ENCODE peak calls at places on chromosomes 1 and 21, in four cellular contexts. N is ovary, H is vagina, F is right atrium auricular region. B is an unnamed sample.

GRCh38 chr1:53128401-53128800 is 14.0 kb downstream of the SLC1A7 start:
- DNase-seq in N (no peak), H (no peak), F (no peak), B (no peak)

GRCh38 chr1:30952098-30952497 is 43.5 kb upstream of the SDC3 start:
- DNase-seq in N (no peak), F (no peak), H (no peak), B (no peak)

GRCh38 chr1:28933277-28933676 is 18.9 kb downstream of the EPB41 start:
- DNase-seq in F (no peak), H (no peak), N (no peak), B (no peak)

GRCh38 chr1:161726631-161727342 is 5.4 kb downstream of the FCRLB start:
- DNase-seq in F (peak; percentile 83), N (peak; percentile 88), H (no peak), B (peak; percentile 87)

GRCh38 chr1:101314244-101314643 is 77.4 kb downstream of the S1PR1 start:
- DNase-seq in F (no peak), H (no peak), N (no peak), B (no peak)

GRCh38 chr21:38315155-38315554 is 58.4 kb downstream of the KCNJ15 start:
- DNase-seq in N (no peak), F (no peak), H (no peak), B (no peak)

GRCh38 chr1:229249854-229250644 is 20.9 kb upstream of the RAB4A start:
- DNase-seq in F (no peak), H (no peak), N (no peak), B (no peak)

GRCh38 chr21:38476385-38476784 is 21.9 kb downstream of the ERG start:
- DNase-seq in H (no peak), F (no peak), N (no peak), B (no peak)

GRCh38 chr1:166270476-166271150 is 103.8 kb upstream of the FAM78B start:
- DNase-seq in N (no peak), F (no peak), H (no peak), B (no peak)

GRCh38 chr1:18484276-18484675 is 3.5 kb downstream of the KLHDC7A start:
- DNase-seq in F (no peak), H (no peak), N (no peak), B (no peak)

DNA sequence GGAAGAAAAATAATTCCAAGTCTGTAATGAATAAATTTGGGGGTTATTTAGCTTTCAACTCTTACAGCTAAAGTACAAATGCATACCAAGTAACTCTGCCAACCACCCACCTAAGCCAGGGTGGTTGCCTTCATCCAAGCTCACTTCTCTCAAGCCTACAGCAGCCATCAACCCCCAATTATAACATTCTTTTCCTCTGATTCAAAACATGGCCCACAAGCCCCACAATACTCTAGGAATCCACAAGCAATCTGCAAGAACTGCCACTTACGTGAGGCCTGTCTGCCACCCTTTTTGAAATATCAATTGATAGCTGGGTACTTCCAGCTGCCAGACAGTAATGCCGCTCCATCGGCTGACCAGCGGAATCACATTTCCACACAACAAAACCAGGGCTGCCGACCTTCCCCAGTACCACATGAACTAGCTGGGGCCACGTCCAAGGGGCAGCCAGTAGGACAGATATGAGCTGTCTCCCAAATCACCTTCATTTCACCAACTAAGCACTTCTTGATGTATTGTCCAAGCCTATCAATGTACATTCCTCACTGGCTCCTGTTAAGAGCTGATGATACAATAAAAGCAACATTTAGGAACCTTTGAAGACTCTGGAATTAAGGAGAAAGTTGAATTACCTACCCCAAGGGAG is 3.2 kb downstream of the LBR start:
- DNase-seq in N (no peak), H (no peak), F (no peak), B (no peak)
- H3K4me3 ChIP-seq in N (no peak overlapping the region), H (no peak overlapping the region), F (no peak overlapping the region), B (no peak overlapping the region)

GRCh38 chr1:67749844-67750689 is 65.1 kb downstream of the GADD45A start:
- DNase-seq in F (no peak), H (no peak), N (peak; percentile 24), B (no peak)
- TF ChIP-seq CTCF in F (no peak), H (no peak), N (no peak), B (no peak)

GRCh38 chr1:203650012-203650836 is 23.6 kb downstream of the ATP2B4 start:
- DNase-seq in H (no peak), N (peak; percentile 74), F (no peak), B (peak; percentile 65)
- H3K4me3 ChIP-seq in H (peak overlapping the region; percentile 29), N (peak overlapping the region; percentile 34), F (no peak overlapping the region), B (peak overlapping the region; percentile 17)

GRCh38 chr1:24642481-24643361 is at the start of gene SRRM1:
- DNase-seq in F (peak; percentile 100), H (peak; percentile 100), N (peak; percentile 99), B (peak; percentile 99)
- TF ChIP-seq CTCF in F (no peak), H (no peak), N (peak; percentile 14), B (no peak)

DNA sequence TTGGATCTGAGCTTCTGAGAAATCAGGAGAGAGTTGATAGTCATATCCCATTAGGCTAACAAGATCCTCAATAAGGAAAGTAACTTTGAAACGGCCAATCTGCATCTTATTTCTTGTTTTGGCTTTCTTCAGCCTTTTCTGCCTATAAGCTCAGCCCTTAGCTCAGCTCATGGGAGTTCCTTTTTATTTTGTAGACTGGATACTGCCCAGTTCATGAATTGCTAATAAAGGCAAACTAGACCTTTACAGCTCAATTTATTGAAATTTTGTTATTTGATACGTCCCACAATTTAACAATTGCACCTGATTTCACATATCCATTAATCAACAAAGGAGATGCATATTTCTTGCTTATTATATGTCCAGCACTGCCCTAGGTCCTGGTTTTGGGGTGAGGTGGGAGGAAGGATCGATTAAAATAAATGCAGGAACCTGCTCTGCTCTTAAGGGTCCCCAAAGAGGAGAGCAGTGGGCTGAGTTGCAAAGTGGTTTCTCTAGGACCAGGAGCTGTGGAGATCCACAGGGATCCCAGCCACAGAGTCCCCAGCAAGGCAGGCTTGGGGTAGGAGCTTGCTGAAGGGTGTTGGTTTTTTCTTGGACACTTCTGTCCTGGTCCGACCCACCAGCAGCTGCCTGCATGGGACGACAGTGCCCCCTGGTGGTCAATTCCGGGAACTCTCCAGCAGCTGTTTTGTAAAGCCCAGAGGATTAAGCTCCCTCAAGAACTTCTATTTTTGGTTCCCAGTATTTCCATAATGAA is 22.9 kb downstream of the NENF start:
- DNase-seq in F (peak; percentile 95), H (no peak), N (peak; percentile 91), B (peak; percentile 93)
- H3K4me3 ChIP-seq in F (no peak overlapping the region), H (no peak overlapping the region), N (no peak overlapping the region), B (peak overlapping the region; percentile 54)

GRCh38 chr21:21750124-21750825 is 752.1 kb downstream of the NCAM2 start:
- DNase-seq in F (no peak), H (no peak), N (no peak), B (no peak)

GRCh38 chr21:21751286-21751685 is 753.1 kb downstream of the NCAM2 start:
- DNase-seq in F (no peak), H (no peak), N (no peak), B (no peak)
- TF ChIP-seq CTCF in F (peak; percentile 28), H (no peak), N (no peak), B (no peak)

GRCh38 chr1:202012544-202013478 is 2.4 kb downstream of the ELF3 start:
- DNase-seq in N (no peak), H (no peak), F (no peak), B (no peak)
- H3K4me3 ChIP-seq in N (peak overlapping the region; percentile 18), H (peak overlapping the region; percentile 27), F (no peak overlapping the region), B (no peak overlapping the region)

DNA sequence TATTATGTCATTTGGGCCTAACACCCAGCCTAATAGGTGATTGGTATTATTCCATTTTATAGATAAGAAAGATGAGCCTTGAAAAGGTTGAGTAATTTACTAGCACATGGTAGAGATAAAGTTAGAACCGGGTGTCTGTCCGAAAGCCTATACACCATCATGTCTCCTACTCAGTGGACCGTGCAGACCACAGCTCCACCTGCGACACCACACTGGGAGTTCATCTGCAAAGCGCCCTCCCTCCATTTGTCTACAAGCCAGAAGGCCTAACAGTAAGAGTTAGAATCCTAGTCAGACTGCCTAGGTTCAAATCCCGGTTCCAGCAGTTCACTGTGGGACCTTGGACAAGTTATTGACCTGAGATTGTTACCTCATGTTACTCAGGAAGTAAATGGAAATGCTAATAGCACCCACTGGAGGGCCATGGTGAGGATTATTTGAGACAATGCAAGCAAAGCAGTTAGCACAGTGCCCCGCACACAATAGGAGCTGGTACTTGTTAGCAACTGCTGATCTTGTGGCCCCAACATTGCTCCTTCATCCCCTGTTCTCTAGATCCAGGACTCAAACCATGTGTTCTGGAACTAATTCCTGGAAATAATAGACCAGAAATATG is 20.5 kb downstream of the ARMH1 start:
- DNase-seq in F (no peak), N (no peak), H (no peak), B (no peak)
- TF ChIP-seq CTCF in F (no peak), N (no peak), H (no peak), B (no peak)

DNA sequence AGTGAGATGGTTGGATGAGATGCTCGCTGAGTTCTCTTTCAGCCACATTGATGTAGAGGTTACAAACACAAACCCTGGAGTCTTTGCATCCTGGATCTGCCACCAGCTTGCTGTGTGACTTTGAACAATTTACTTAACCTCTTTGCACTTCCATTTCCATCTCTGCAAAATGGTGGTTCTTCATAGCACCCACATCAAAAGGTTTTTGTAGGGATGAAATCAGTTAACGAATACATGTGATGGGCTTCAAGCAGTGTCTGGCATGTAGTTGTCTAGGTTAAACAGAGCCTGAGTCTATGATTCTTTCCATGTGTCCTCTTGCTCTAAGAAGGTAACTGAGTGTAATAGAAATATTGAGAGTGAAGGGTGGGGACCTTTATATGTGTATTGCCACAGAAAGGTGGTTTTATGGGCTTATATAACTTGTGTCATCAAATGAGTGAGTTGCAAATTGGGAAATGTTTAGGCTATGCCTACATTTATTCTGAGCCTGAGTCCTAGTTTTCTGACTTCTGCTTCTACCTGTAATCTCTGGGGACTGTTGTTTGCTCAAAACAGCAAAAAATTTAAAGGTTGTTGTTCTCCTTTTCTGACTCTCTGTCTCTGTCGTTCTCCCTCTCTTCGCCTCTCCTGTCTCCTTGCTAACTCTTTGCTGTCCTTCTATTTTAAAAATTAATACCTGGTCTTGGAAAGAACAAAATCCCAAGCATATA is 27.3 kb upstream of the LRRN2 start:
- DNase-seq in N (no peak), F (no peak), H (no peak), B (no peak)
- H3K4me3 ChIP-seq in N (no peak overlapping the region), F (no peak overlapping the region), H (no peak overlapping the region), B (no peak overlapping the region)

B was measured in psoas muscle.